ENCODE peak calls at places on chromosomes 2 and 18, in seven cellular contexts. Q is heart left ventricle, J is colonic mucosa, H is kidney epithelial cell, F is cardiac muscle cell, V is mammary epithelial cell, Z is neuronal stem cell. E is an unnamed sample.

GRCh38 chr2:223037433-223037800 is 14.6 kb upstream of the KCNE4 start:
- DNase-seq in V (no peak), Q (no peak), H (no peak), Z (no peak), F (no peak), J (no peak), E (no peak)

GRCh38 chr2:199602896-199603482 is 145.2 kb upstream of the SATB2 start:
- DNase-seq in J (no peak), Q (no peak), H (no peak), V (no peak), Z (no peak), F (no peak), E (no peak)

GRCh38 chr2:207747653-207748560 is 21.8 kb downstream of the FZD5 start:
- DNase-seq in H (no peak), J (no peak), Z (no peak), Q (no peak), V (no peak), F (no peak), E (no peak)

GRCh38 chr2:204544961-204545860 is at the start of gene PARD3B:
- DNase-seq in H (no peak), Q (peak; percentile 49), V (peak; percentile 57), F (peak; percentile 69), Z (peak; percentile 59), J (peak; percentile 76), E (no peak)

GRCh38 chr2:9247786-9248185 is 41.2 kb downstream of the ASAP2 start:
- DNase-seq in J (peak; percentile 80), Q (peak; percentile 67), F (peak; percentile 37), H (no peak), Z (no peak), V (no peak), E (no peak)

GRCh38 chr2:48572797-48573196 is 42.8 kb downstream of the STON1 start:
- DNase-seq in H (no peak), Q (no peak), J (no peak), V (no peak), F (no peak), Z (no peak), E (no peak)

GRCh38 chr18:53991202-53991601 is 233.3 kb downstream of the MBD2 start:
- DNase-seq in V (peak; percentile 46), Z (no peak), J (no peak), H (peak; percentile 37), Q (no peak), F (peak; percentile 91), E (no peak)

GRCh38 chr2:74947703-74948102 is 10.7 kb upstream of the POLE4 start:
- DNase-seq in V (no peak), H (no peak), Q (no peak), Z (no peak), J (no peak), F (no peak), E (no peak)

GRCh38 chr2:42979870-42980763 is 187.7 kb upstream of the HAAO start:
- DNase-seq in J (no peak), F (no peak), Z (no peak), H (no peak), V (no peak), Q (no peak), E (no peak)

DNA sequence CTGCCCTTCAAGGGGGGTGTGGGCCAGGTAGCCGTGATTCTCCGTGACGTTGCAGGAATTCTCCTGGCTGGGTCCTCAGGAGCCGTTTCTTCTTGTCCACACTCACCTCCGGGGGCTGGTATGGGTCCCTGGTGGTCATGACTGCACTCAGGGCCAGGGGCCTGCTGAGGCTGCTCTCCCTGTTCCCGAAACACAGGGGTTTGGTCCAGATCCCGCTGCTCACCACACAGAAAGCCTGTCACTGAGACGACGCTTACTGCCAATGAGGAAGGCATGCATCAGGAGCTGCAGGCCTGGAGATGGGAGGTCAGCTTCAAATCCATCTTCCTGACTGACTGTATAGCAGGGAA is 160.7 kb downstream of the RTP5 start:
- DNase-seq in F (no peak), H (no peak), Z (no peak), V (no peak), Q (no peak), J (peak; percentile 7), E (peak; percentile 20)
- H3K27me3 ChIP-seq in F (no peaks in the 10 kb centered on the region), H (peaks cover 44% of the 10 kb centered on the region), Z (no peaks in the 10 kb centered on the region), V (peaks cover 13% of the 10 kb centered on the region), Q (no peaks in the 10 kb centered on the region), J (no peaks in the 10 kb centered on the region), E (peaks cover 18% of the 10 kb centered on the region)

GRCh38 chr2:218218409-218219185 is 1.6 kb downstream of the ARPC2 start:
- DNase-seq in Q (no peak), H (no peak), V (peak; percentile 79), F (peak; percentile 16), J (no peak), Z (no peak), E (no peak)
- H3K27me3 ChIP-seq in Q (no peaks in the 10 kb centered on the region), H (no peaks in the 10 kb centered on the region), V (no peaks in the 10 kb centered on the region), F (no peaks in the 10 kb centered on the region), J (no peaks in the 10 kb centered on the region), Z (peaks cover 2% of the 10 kb centered on the region), E (no peaks in the 10 kb centered on the region)

GRCh38 chr2:21500546-21500945 is 376.8 kb downstream of the TDRD15 start:
- DNase-seq in H (no peak), J (no peak), F (no peak), Q (no peak), Z (no peak), V (no peak), E (no peak)
- H3K27me3 ChIP-seq in H (no peaks in the 10 kb centered on the region), J (no peaks in the 10 kb centered on the region), F (no peaks in the 10 kb centered on the region), Q (no peaks in the 10 kb centered on the region), Z (no peaks in the 10 kb centered on the region), V (no peaks in the 10 kb centered on the region), E (no peaks in the 10 kb centered on the region)

GRCh38 chr2:201008000-201008829 is 44.8 kb upstream of the ORC2 start:
- DNase-seq in F (no peak), J (peak; percentile 21), Z (no peak), H (peak; percentile 77), V (no peak), Q (no peak), E (no peak)

GRCh38 chr2:201004370-201004769 is 40.9 kb upstream of the ORC2 start:
- DNase-seq in F (no peak), H (no peak), J (no peak), Z (no peak), Q (no peak), V (no peak), E (no peak)

GRCh38 chr2:201006704-201007103 is 43.2 kb upstream of the ORC2 start:
- DNase-seq in Z (no peak), H (no peak), Q (no peak), F (no peak), V (no peak), J (no peak), E (no peak)

DNA sequence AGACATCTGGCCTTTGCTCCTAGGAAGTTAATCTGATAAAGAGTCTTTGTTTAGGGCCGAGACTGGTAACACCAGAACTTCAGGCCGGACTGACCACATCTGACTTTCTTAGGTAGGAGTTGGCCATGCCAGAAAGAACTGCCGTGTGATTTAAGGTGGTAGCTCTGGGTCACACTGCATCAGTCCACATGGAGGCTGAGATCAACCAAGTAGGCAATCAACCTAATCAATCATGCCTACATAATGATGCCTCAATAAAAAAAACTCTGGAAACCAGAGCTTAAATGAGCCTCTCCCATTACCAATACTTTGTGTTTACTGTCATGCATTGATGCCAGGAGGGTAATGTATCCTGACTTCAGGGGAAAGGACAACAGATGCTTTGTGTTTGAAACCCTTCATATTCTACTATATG is 44.1 kb upstream of the ORC2 start:
- DNase-seq in Q (no peak), F (no peak), H (no peak), J (peak; percentile 62), Z (no peak), V (no peak), E (no peak)
- H3K27me3 ChIP-seq in Q (no peaks in the 10 kb centered on the region), F (no peaks in the 10 kb centered on the region), H (no peaks in the 10 kb centered on the region), J (no peaks in the 10 kb centered on the region), Z (no peaks in the 10 kb centered on the region), V (no peaks in the 10 kb centered on the region), E (no peaks in the 10 kb centered on the region)

DNA sequence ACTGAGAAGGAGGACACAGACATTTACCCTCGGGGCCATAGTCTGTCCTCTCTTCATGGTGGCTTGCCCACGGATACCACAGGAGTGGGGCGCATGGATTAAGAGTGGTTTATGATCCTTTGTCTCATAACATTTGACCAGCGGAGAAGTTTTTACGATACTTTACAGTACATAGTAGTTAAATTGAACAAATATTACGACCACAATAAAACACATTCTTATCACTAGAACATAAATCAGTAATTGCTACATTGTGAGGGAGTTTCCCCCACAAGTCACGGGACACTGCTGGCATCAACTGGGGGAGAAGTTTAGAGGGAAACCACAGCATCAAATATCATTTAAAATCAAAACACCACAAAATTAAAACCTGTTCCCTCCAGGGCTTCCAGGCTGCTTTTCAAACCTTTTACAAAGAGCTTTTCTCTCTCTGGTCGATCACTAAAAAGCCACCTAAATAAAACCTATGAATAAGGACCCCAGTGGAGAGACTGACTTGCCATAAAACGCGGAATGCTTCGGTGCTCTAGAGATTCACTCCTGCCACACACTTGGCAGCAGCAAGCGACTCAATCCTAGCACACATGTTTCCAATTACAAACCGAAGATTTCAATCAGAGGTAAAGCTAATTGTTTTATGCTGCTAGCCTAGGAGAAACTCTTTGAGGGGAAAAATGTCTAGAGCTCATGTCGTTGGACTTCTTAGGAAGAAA is 173.7 kb upstream of the HNRNPA3 start:
- DNase-seq in J (no peak), H (no peak), F (no peak), Q (no peak), Z (no peak), V (no peak), E (no peak)
- H3K27me3 ChIP-seq in J (peaks cover 13% of the 10 kb centered on the region), H (peaks cover 3% of the 10 kb centered on the region), F (peaks cover 2% of the 10 kb centered on the region), Q (no peaks in the 10 kb centered on the region), Z (no peaks in the 10 kb centered on the region), V (peaks cover 4% of the 10 kb centered on the region), E (peaks cover 53% of the 10 kb centered on the region)

DNA sequence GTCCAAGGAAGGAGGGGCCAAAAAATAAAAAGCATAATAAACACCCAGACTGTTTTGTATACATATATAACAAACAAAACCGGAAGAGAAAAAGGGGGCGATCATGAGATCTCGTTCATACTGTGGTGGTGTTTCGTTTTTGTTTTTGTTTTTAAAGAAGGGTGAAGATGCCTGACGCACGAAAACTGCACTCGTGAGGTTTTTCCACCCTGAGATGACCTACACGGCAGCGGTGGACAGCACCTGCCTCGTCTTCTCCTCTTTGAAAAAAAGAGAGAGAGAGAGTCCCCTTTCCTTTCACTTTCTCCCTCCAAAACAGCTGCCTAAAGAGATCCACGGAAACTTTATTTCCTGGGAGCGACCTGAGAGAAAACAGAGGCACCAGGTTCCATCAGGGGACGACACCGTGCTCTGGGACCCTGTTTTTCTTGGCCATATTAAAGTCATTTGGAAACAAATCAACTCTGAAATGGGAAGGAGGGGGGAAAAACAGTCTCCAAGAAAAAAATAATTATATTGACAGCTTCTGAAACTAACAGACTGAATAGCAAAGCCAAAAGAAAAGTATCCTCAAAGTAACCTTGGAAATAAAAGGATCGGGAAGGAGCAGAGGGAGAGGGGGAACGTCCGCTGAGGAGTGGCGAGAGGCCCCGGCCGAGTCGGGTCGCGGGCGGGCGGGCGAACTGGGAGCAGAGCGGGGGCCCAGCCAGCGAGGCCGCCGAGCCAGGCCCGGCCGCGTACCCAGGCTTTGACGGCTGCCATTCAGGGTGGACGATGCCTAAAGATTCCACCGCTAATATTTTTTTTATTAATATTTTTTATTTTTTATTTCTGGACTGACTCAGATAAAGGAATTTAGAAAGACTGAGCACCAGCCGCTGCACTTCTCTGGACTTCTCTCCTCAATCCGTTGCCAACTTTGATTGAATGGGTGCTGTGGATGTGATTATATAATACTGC is 3.6 kb downstream of the POU3F3 start:
- DNase-seq in Z (no peak), J (no peak), H (no peak), V (no peak), F (no peak), Q (no peak), E (no peak)
- H3K27me3 ChIP-seq in Z (peaks cover 67% of the 10 kb centered on the region), J (peaks cover 84% of the 10 kb centered on the region), H (peaks cover 29% of the 10 kb centered on the region), V (peaks cover 62% of the 10 kb centered on the region), F (peaks cover 96% of the 10 kb centered on the region), Q (peaks cover 76% of the 10 kb centered on the region), E (peaks cover 85% of the 10 kb centered on the region)

E was measured in RWPE2.